ENCODE peak calls at places on chromosomes 1 and 21, in nine cellular contexts. One of them, this sample, is unnamed.

GRCh38 chr1:226402615-226403521 is 5.0 kb downstream of the PARP1 start:
- DNase-seq in tibial nerve: no peak
- DNase-seq in fibroblast of lung: no peak
- DNase-seq in GM23338: no peak
- DNase-seq in stomach: no peak
- DNase-seq in CD8-positive, alpha-beta T cell: no peak
- DNase-seq in tibial artery: no peak
- DNase-seq in lung: no peak
- DNase-seq in lower lobe of right lung: no peak
- DNase-seq in this sample: no peak

GRCh38 chr1:226982451-226983177 is 42.5 kb downstream of the COQ8A start:
- DNase-seq in tibial nerve: no peak
- DNase-seq in fibroblast of lung: no peak
- DNase-seq in GM23338: no peak
- DNase-seq in stomach: no peak
- DNase-seq in CD8-positive, alpha-beta T cell: no peak
- DNase-seq in tibial artery: no peak
- DNase-seq in lung: no peak
- DNase-seq in lower lobe of right lung: no peak
- DNase-seq in this sample: no peak

GRCh38 chr1:232084584-232085223 is 458.1 kb downstream of the DISC1 start:
- DNase-seq in tibial nerve: no peak
- DNase-seq in fibroblast of lung: peak; percentile 29
- DNase-seq in GM23338: peak; percentile 86
- DNase-seq in stomach: no peak
- DNase-seq in CD8-positive, alpha-beta T cell: no peak
- DNase-seq in tibial artery: no peak
- DNase-seq in lung: no peak
- DNase-seq in lower lobe of right lung: no peak
- DNase-seq in this sample: no peak

GRCh38 chr1:31934706-31935629 is 3.2 kb downstream of the PTP4A2 start:
- DNase-seq in tibial nerve: no peak
- DNase-seq in fibroblast of lung: peak; percentile 79
- DNase-seq in GM23338: no peak
- DNase-seq in stomach: no peak
- DNase-seq in CD8-positive, alpha-beta T cell: no peak
- DNase-seq in tibial artery: no peak
- DNase-seq in lung: no peak
- DNase-seq in lower lobe of right lung: no peak
- DNase-seq in this sample: no peak

GRCh38 chr1:115068780-115069179 is 20.5 kb downstream of the TSPAN2 start:
- DNase-seq in tibial nerve: no peak
- DNase-seq in fibroblast of lung: no peak
- DNase-seq in GM23338: no peak
- DNase-seq in stomach: peak; percentile 35
- DNase-seq in CD8-positive, alpha-beta T cell: no peak
- DNase-seq in tibial artery: no peak
- DNase-seq in lung: no peak
- DNase-seq in lower lobe of right lung: no peak
- DNase-seq in this sample: no peak

GRCh38 chr21:27645285-27645684 is 678.4 kb upstream of the ADAMTS5 start:
- DNase-seq in tibial nerve: no peak
- DNase-seq in fibroblast of lung: peak; percentile 11
- DNase-seq in GM23338: no peak
- DNase-seq in stomach: no peak
- DNase-seq in CD8-positive, alpha-beta T cell: no peak
- DNase-seq in tibial artery: no peak
- DNase-seq in lung: no peak
- DNase-seq in lower lobe of right lung: no peak
- DNase-seq in this sample: no peak

GRCh38 chr1:116951175-116951935 is 41.6 kb downstream of the PTGFRN start:
- DNase-seq in tibial nerve: peak; percentile 33
- DNase-seq in fibroblast of lung: peak; percentile 26
- DNase-seq in GM23338: no peak
- DNase-seq in stomach: no peak
- DNase-seq in CD8-positive, alpha-beta T cell: no peak
- DNase-seq in tibial artery: no peak
- DNase-seq in lung: peak; percentile 45
- DNase-seq in lower lobe of right lung: no peak
- DNase-seq in this sample: no peak

GRCh38 chr1:111334169-111334568 is 43.5 kb downstream of the CHIA start:
- DNase-seq in tibial nerve: peak; percentile 21
- DNase-seq in fibroblast of lung: peak; percentile 55
- DNase-seq in GM23338: peak; percentile 80
- DNase-seq in stomach: peak; percentile 53
- DNase-seq in CD8-positive, alpha-beta T cell: peak; percentile 31
- DNase-seq in tibial artery: no peak
- DNase-seq in lung: no peak
- DNase-seq in lower lobe of right lung: no peak
- DNase-seq in this sample: no peak

GRCh38 chr1:19804786-19805390 is 5.2 kb upstream of the TMCO4 start:
- DNase-seq in tibial nerve: no peak
- DNase-seq in fibroblast of lung: no peak
- DNase-seq in GM23338: no peak
- DNase-seq in stomach: no peak
- DNase-seq in CD8-positive, alpha-beta T cell: no peak
- DNase-seq in tibial artery: no peak
- DNase-seq in lung: no peak
- DNase-seq in lower lobe of right lung: no peak
- DNase-seq in this sample: no peak

GRCh38 chr1:19682901-19683300 is 18.2 kb downstream of the HTR6 start:
- DNase-seq in tibial nerve: no peak
- DNase-seq in fibroblast of lung: no peak
- DNase-seq in GM23338: no peak
- DNase-seq in stomach: no peak
- DNase-seq in CD8-positive, alpha-beta T cell: no peak
- DNase-seq in tibial artery: no peak
- DNase-seq in lung: no peak
- DNase-seq in lower lobe of right lung: no peak
- DNase-seq in this sample: no peak

GRCh38 chr1:16124377-16125087 is 31.3 kb downstream of the EPHA2 start:
- DNase-seq in tibial nerve: no peak
- DNase-seq in fibroblast of lung: no peak
- DNase-seq in GM23338: no peak
- DNase-seq in stomach: no peak
- DNase-seq in CD8-positive, alpha-beta T cell: no peak
- DNase-seq in tibial artery: no peak
- DNase-seq in lung: no peak
- DNase-seq in lower lobe of right lung: no peak
- DNase-seq in this sample: no peak

GRCh38 chr1:52477876-52478275 is 73.5 kb downstream of the PRPF38A start:
- DNase-seq in tibial nerve: no peak
- DNase-seq in fibroblast of lung: no peak
- DNase-seq in GM23338: no peak
- DNase-seq in stomach: no peak
- DNase-seq in CD8-positive, alpha-beta T cell: no peak
- DNase-seq in tibial artery: no peak
- DNase-seq in lung: no peak
- DNase-seq in lower lobe of right lung: no peak
- DNase-seq in this sample: no peak

GRCh38 chr1:237428809-237429208 is 386.8 kb downstream of the RYR2 start:
- DNase-seq in tibial nerve: no peak
- DNase-seq in fibroblast of lung: no peak
- DNase-seq in GM23338: no peak
- DNase-seq in stomach: no peak
- DNase-seq in CD8-positive, alpha-beta T cell: no peak
- DNase-seq in tibial artery: no peak
- DNase-seq in lung: no peak
- DNase-seq in lower lobe of right lung: no peak
- DNase-seq in this sample: no peak

GRCh38 chr1:186605762-186606350 is 74.4 kb downstream of the PTGS2 start:
- DNase-seq in tibial nerve: peak; percentile 7
- DNase-seq in fibroblast of lung: peak; percentile 60
- DNase-seq in GM23338: peak; percentile 86
- DNase-seq in stomach: no peak
- DNase-seq in CD8-positive, alpha-beta T cell: no peak
- DNase-seq in tibial artery: no peak
- DNase-seq in lung: peak; percentile 48
- DNase-seq in lower lobe of right lung: peak; percentile 48
- DNase-seq in this sample: no peak

GRCh38 chr1:229374485-229374884 is 31.6 kb upstream of the CCSAP start:
- DNase-seq in tibial nerve: no peak
- DNase-seq in fibroblast of lung: no peak
- DNase-seq in GM23338: no peak
- DNase-seq in stomach: no peak
- DNase-seq in CD8-positive, alpha-beta T cell: no peak
- DNase-seq in tibial artery: peak; percentile 55
- DNase-seq in lung: no peak
- DNase-seq in lower lobe of right lung: no peak
- DNase-seq in this sample: no peak

GRCh38 chr1:33986389-33987095 is 122.7 kb downstream of the HMGB4 start:
- DNase-seq in tibial nerve: peak; percentile 34
- DNase-seq in fibroblast of lung: peak; percentile 16
- DNase-seq in GM23338: no peak
- DNase-seq in stomach: peak; percentile 45
- DNase-seq in CD8-positive, alpha-beta T cell: no peak
- DNase-seq in tibial artery: peak; percentile 92
- DNase-seq in lung: peak; percentile 56
- DNase-seq in lower lobe of right lung: no peak
- DNase-seq in this sample: no peak

GRCh38 chr1:51962486-51963356 is 27.8 kb downstream of the RAB3B start:
- DNase-seq in tibial nerve: no peak
- DNase-seq in fibroblast of lung: no peak
- DNase-seq in GM23338: no peak
- DNase-seq in stomach: no peak
- DNase-seq in CD8-positive, alpha-beta T cell: no peak
- DNase-seq in tibial artery: no peak
- DNase-seq in lung: no peak
- DNase-seq in lower lobe of right lung: no peak
- DNase-seq in this sample: no peak

GRCh38 chr1:114093624-114094302 is 59.9 kb downstream of the SYT6 start:
- DNase-seq in tibial nerve: no peak
- DNase-seq in fibroblast of lung: peak; percentile 9
- DNase-seq in GM23338: no peak
- DNase-seq in stomach: no peak
- DNase-seq in CD8-positive, alpha-beta T cell: no peak
- DNase-seq in tibial artery: no peak
- DNase-seq in lung: no peak
- DNase-seq in lower lobe of right lung: no peak
- DNase-seq in this sample: no peak

GRCh38 chr21:34809822-34810221 is 141.0 kb downstream of the CLIC6 start:
- DNase-seq in tibial nerve: no peak
- DNase-seq in fibroblast of lung: no peak
- DNase-seq in GM23338: no peak
- DNase-seq in stomach: no peak
- DNase-seq in CD8-positive, alpha-beta T cell: no peak
- DNase-seq in tibial artery: no peak
- DNase-seq in lung: no peak
- DNase-seq in lower lobe of right lung: no peak
- DNase-seq in this sample: no peak

GRCh38 chr21:14480601-14481000 is 65.5 kb downstream of the SAMSN1 start:
- DNase-seq in tibial nerve: peak; percentile 34
- DNase-seq in fibroblast of lung: no peak
- DNase-seq in GM23338: no peak
- DNase-seq in stomach: no peak
- DNase-seq in CD8-positive, alpha-beta T cell: no peak
- DNase-seq in tibial artery: no peak
- DNase-seq in lung: no peak
- DNase-seq in lower lobe of right lung: no peak
- DNase-seq in this sample: no peak

GRCh38 chr1:50929376-50929958 is 30.6 kb downstream of the FAF1 start:
- DNase-seq in tibial nerve: no peak
- DNase-seq in fibroblast of lung: peak; percentile 72
- DNase-seq in GM23338: peak; percentile 56
- DNase-seq in stomach: no peak
- DNase-seq in CD8-positive, alpha-beta T cell: no peak
- DNase-seq in tibial artery: no peak
- DNase-seq in lung: no peak
- DNase-seq in lower lobe of right lung: no peak
- DNase-seq in this sample: no peak

GRCh38 chr1:31627930-31628421 is 10.5 kb downstream of the HCRTR1 start:
- DNase-seq in tibial nerve: no peak
- DNase-seq in fibroblast of lung: no peak
- DNase-seq in GM23338: no peak
- DNase-seq in stomach: peak; percentile 62
- DNase-seq in CD8-positive, alpha-beta T cell: no peak
- DNase-seq in tibial artery: peak; percentile 87
- DNase-seq in lung: peak; percentile 79
- DNase-seq in lower lobe of right lung: peak; percentile 90
- DNase-seq in this sample: no peak

DNA sequence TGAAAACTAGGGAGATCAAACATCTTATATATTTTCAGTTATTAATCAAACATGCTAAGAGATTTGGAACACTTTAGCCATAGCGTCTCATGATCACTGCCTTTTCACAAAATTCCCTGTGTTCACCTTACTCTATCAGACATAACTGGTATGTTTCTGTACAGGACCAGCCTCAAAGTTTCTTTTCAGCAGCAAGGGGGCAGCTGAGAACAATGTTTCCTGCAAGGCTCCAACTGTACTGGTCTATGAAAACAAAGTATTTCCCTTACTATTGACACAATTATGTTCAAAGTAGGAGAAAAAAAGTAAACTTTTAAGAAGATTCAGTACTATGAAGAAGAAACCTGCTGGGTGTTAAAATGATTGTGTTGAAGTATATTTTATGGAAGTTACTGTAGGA is 98.5 kb downstream of the ATF6 start:
- DNase-seq in tibial nerve: peak; percentile 33
- DNase-seq in fibroblast of lung: peak; percentile 70
- DNase-seq in GM23338: no peak
- DNase-seq in stomach: no peak
- DNase-seq in CD8-positive, alpha-beta T cell: no peak
- DNase-seq in tibial artery: no peak
- DNase-seq in lung: no peak
- DNase-seq in lower lobe of right lung: no peak
- DNase-seq in this sample: no peak
- TF ChIP-seq CTCF in tibial nerve: peak; percentile 40
- TF ChIP-seq CTCF in fibroblast of lung: peak; percentile 63
- TF ChIP-seq CTCF in GM23338: peak; percentile 23
- TF ChIP-seq CTCF in stomach: no peak
- TF ChIP-seq CTCF in CD8-positive, alpha-beta T cell: peak; percentile 32
- TF ChIP-seq CTCF in tibial artery: peak; percentile 73
- TF ChIP-seq CTCF in lung: no peak
- TF ChIP-seq CTCF in lower lobe of right lung: peak; percentile 24
- TF ChIP-seq CTCF in this sample: no peak

GRCh38 chr1:2234762-2235113 is 6.6 kb downstream of the SKI start:
- DNase-seq in tibial nerve: no peak
- DNase-seq in fibroblast of lung: no peak
- DNase-seq in GM23338: peak; percentile 0
- DNase-seq in stomach: no peak
- DNase-seq in CD8-positive, alpha-beta T cell: no peak
- DNase-seq in tibial artery: no peak
- DNase-seq in lung: no peak
- DNase-seq in lower lobe of right lung: peak; percentile 69
- DNase-seq in this sample: no peak
- H3K4me1 ChIP-seq in tibial nerve: peaks cover 92% of the 10 kb centered on the region
- H3K4me1 ChIP-seq in fibroblast of lung: peaks cover 25% of the 10 kb centered on the region
- H3K4me1 ChIP-seq in GM23338: peaks cover 37% of the 10 kb centered on the region
- H3K4me1 ChIP-seq in stomach: peaks cover 100% of the 10 kb centered on the region
- H3K4me1 ChIP-seq in CD8-positive, alpha-beta T cell: peaks cover 89% of the 10 kb centered on the region
- H3K4me1 ChIP-seq in tibial artery: peaks cover 72% of the 10 kb centered on the region
- H3K4me1 ChIP-seq in lung: peaks cover 69% of the 10 kb centered on the region
- H3K4me1 ChIP-seq in lower lobe of right lung: peaks cover 100% of the 10 kb centered on the region
- H3K4me1 ChIP-seq in this sample: peaks cover 88% of the 10 kb centered on the region

GRCh38 chr1:215794151-215794550 is 227.0 kb downstream of the KCTD3 start:
- DNase-seq in tibial nerve: no peak
- DNase-seq in fibroblast of lung: no peak
- DNase-seq in GM23338: no peak
- DNase-seq in stomach: no peak
- DNase-seq in CD8-positive, alpha-beta T cell: no peak
- DNase-seq in tibial artery: no peak
- DNase-seq in lung: no peak
- DNase-seq in lower lobe of right lung: no peak
- DNase-seq in this sample: no peak
- TF ChIP-seq CTCF in tibial nerve: no peak
- TF ChIP-seq CTCF in fibroblast of lung: no peak
- TF ChIP-seq CTCF in GM23338: no peak
- TF ChIP-seq CTCF in stomach: no peak
- TF ChIP-seq CTCF in CD8-positive, alpha-beta T cell: no peak
- TF ChIP-seq CTCF in tibial artery: no peak
- TF ChIP-seq CTCF in lung: no peak
- TF ChIP-seq CTCF in lower lobe of right lung: no peak
- TF ChIP-seq CTCF in this sample: no peak

GRCh38 chr21:44992608-44993031 is 52.8 kb downstream of the SLX9 start:
- DNase-seq in tibial nerve: no peak
- DNase-seq in fibroblast of lung: no peak
- DNase-seq in GM23338: no peak
- DNase-seq in stomach: no peak
- DNase-seq in CD8-positive, alpha-beta T cell: no peak
- DNase-seq in tibial artery: peak; percentile 66
- DNase-seq in lung: no peak
- DNase-seq in lower lobe of right lung: peak; percentile 36
- DNase-seq in this sample: no peak
- H3K4me1 ChIP-seq in tibial nerve: peaks cover 34% of the 10 kb centered on the region
- H3K4me1 ChIP-seq in fibroblast of lung: peaks cover 16% of the 10 kb centered on the region
- H3K4me1 ChIP-seq in GM23338: no peaks in the 10 kb centered on the region
- H3K4me1 ChIP-seq in stomach: peaks cover 75% of the 10 kb centered on the region
- H3K4me1 ChIP-seq in CD8-positive, alpha-beta T cell: no peaks in the 10 kb centered on the region
- H3K4me1 ChIP-seq in tibial artery: peaks cover 41% of the 10 kb centered on the region
- H3K4me1 ChIP-seq in lung: no peaks in the 10 kb centered on the region
- H3K4me1 ChIP-seq in lower lobe of right lung: peaks cover 7% of the 10 kb centered on the region
- H3K4me1 ChIP-seq in this sample: peaks cover 26% of the 10 kb centered on the region